ENCODE peak calls at places on chromosomes 1 and 21, in five cellular contexts. H is T-helper 22 cell, G is H54, V is AG04450, J is midbrain. O is an unnamed sample.

GRCh38 chr21:37136261-37136660 is 63.2 kb downstream of the TTC3 start:
- DNase-seq in H (no peak), G (no peak), V (no peak), J (no peak), O (no peak)

GRCh38 chr21:44426663-44427191 is 28.6 kb upstream of the LRRC3 start:
- DNase-seq in H (no peak), G (no peak), V (no peak), J (no peak), O (no peak)

GRCh38 chr1:237701534-237701933 is 189.2 kb downstream of the ZP4 start:
- DNase-seq in H (no peak), G (no peak), V (no peak), J (no peak), O (no peak)

GRCh38 chr1:234752927-234753326 is 142.9 kb upstream of the IRF2BP2 start:
- DNase-seq in H (no peak), G (no peak), V (no peak), J (no peak), O (no peak)

GRCh38 chr1:45979074-45979777 is 153.2 kb downstream of the PIK3R3 start:
- DNase-seq in H (no peak), G (no peak), V (peak; percentile 30), J (no peak), O (no peak)

GRCh38 chr1:90704817-90705216 is 12.3 kb downstream of the BARHL2 start:
- DNase-seq in H (no peak), G (no peak), V (no peak), J (no peak), O (no peak)

GRCh38 chr1:28449904-28450303 is 55.9 kb upstream of the RCC1 start:
- DNase-seq in H (no peak), G (peak; percentile 16), V (no peak), J (no peak), O (no peak)

GRCh38 chr21:35372201-35372600 is 323.1 kb upstream of the RUNX1 start:
- DNase-seq in H (no peak), G (no peak), V (no peak), J (no peak), O (no peak)

GRCh38 chr1:61157420-61157987 is 75.1 kb downstream of the NFIA start:
- DNase-seq in H (no peak), G (no peak), V (peak; percentile 24), J (no peak), O (peak; percentile 40)

GRCh38 chr21:32807717-32808380 is 36.3 kb upstream of the PAXBP1 start:
- DNase-seq in H (no peak), G (no peak), V (no peak), J (peak; percentile 36), O (no peak)

GRCh38 chr1:12285496-12286143 is 55.8 kb downstream of the VPS13D start:
- DNase-seq in H (no peak), G (no peak), V (no peak), J (no peak), O (no peak)

GRCh38 chr1:216261631-216262030 is 161.6 kb downstream of the USH2A start:
- DNase-seq in H (no peak), G (no peak), V (no peak), J (no peak), O (no peak)

GRCh38 chr1:111222308-111223125 is 5.0 kb upstream of the CHI3L2 start:
- DNase-seq in H (peak; percentile 40), G (peak; percentile 73), V (no peak), J (peak; percentile 64), O (peak; percentile 46)

GRCh38 chr21:32524010-32524719 is 61.2 kb downstream of the TCP10L start:
- DNase-seq in H (no peak), G (peak; percentile 60), V (no peak), J (no peak), O (no peak)

GRCh38 chr1:207026177-207026576 is 6.4 kb downstream of the C1orf116 start:
- DNase-seq in H (no peak), G (no peak), V (no peak), J (no peak), O (no peak)

GRCh38 chr1:107870691-107871090 is 94.3 kb downstream of the VAV3 start:
- DNase-seq in H (no peak), G (no peak), V (no peak), J (no peak), O (no peak)

GRCh38 chr1:157723157-157723556 is 22.6 kb upstream of the FCRL3 start:
- DNase-seq in H (no peak), G (no peak), V (no peak), J (no peak), O (no peak)

GRCh38 chr1:207346562-207346912 is 25.1 kb downstream of the CD55 start:
- DNase-seq in H (no peak), G (no peak), V (no peak), J (no peak), O (no peak)

GRCh38 chr1:76006234-76006633 is 68.3 kb upstream of the ST6GALNAC3 start:
- DNase-seq in H (no peak), G (no peak), V (peak; percentile 49), J (no peak), O (no peak)

GRCh38 chr1:246801241-246802020 is 77.2 kb downstream of the SCCPDH start:
- DNase-seq in H (no peak), G (no peak), V (no peak), J (no peak), O (no peak)

GRCh38 chr1:186740324-186740723 is 60.1 kb upstream of the PTGS2 start:
- DNase-seq in H (no peak), G (no peak), V (no peak), J (no peak), O (no peak)

GRCh38 chr1:198934901-198935301 is 296.1 kb downstream of the PTPRC start:
- DNase-seq in H (peak; percentile 70), G (no peak), V (no peak), J (peak; percentile 45), O (no peak)

GRCh38 chr21:42652527-42653491 is 612 bp upstream of the PDE9A start:
- DNase-seq in H (no peak), G (peak; percentile 95), V (no peak), J (peak; percentile 41), O (no peak)